ENCODE peak calls at places on chromosomes 16 and 17, in ten cellular contexts. G is RWPE1; B is thoracic aorta; X is HCT116; I is psoas muscle; H is Peyer's patch; S is A549; O is foreskin keratinocyte; Q is astrocyte of the spinal cord; N is CD8-positive, alpha-beta T cell. Y is an unnamed sample.

GRCh38 chr17:46020023-46020735 is 21.1 kb downstream of the STH start:
- DNase-seq in G (no peak), B (no peak), X (no peak), I (no peak), H (peak), S (no peak), O (no peak), Q (no peak), N (peak), Y (peak)

GRCh38 chr17:17303010-17303846 is at the start of gene NT5M:
- DNase-seq in G (peak), B (peak), X (no peak), I (peak), H (peak), S (peak), O (peak), Q (peak), N (peak), Y (peak)

GRCh38 chr16:84905965-84906460 is 86.2 kb downstream of the CRISPLD2 start:
- DNase-seq in G (no peak), B (no peak), X (no peak), I (peak), H (no peak), S (no peak), O (no peak), Q (no peak), N (no peak), Y (no peak)

GRCh38 chr17:28716740-28717577 is 709 bp downstream of the RAB34 start:
- DNase-seq in G (no peak), B (no peak), X (no peak), I (peak), H (no peak), S (peak), O (peak), Q (peak), N (no peak), Y (no peak)

GRCh38 chr16:12311887-12312286 is 335.4 kb downstream of the SNX29 start:
- DNase-seq in G (peak), B (no peak), X (no peak), I (no peak), H (no peak), S (no peak), O (no peak), Q (no peak), N (no peak), Y (no peak)

GRCh38 chr17:1362964-1363363 is 37.1 kb downstream of the YWHAE start:
- DNase-seq in G (no peak), B (no peak), X (no peak), I (no peak), H (peak), S (no peak), O (no peak), Q (no peak), N (no peak), Y (no peak)

GRCh38 chr17:11813278-11813677 is 184.0 kb downstream of the ZNF18 start:
- DNase-seq in G (no peak), B (no peak), X (no peak), I (no peak), H (no peak), S (no peak), O (no peak), Q (no peak), N (no peak), Y (no peak)

GRCh38 chr17:31738067-31738466 is 121.0 kb downstream of the COPRS start:
- DNase-seq in G (no peak), B (no peak), X (no peak), I (no peak), H (no peak), S (peak), O (no peak), Q (no peak), N (no peak), Y (no peak)

GRCh38 chr17:10077561-10078299 is 120.7 kb downstream of the GAS7 start:
- DNase-seq in G (no peak), B (no peak), X (no peak), I (no peak), H (no peak), S (no peak), O (no peak), Q (no peak), N (no peak), Y (no peak)

GRCh38 chr16:72997141-72997542 is 50.8 kb downstream of the ZFHX3 start:
- DNase-seq in G (peak), B (no peak), X (no peak), I (peak), H (no peak), S (no peak), O (peak), Q (no peak), N (no peak), Y (no peak)

GRCh38 chr16:15466886-15467781 is 32.7 kb downstream of the BMERB1 start:
- DNase-seq in G (no peak), B (no peak), X (no peak), I (no peak), H (no peak), S (peak), O (peak), Q (no peak), N (no peak), Y (no peak)

GRCh38 chr16:73023320-73023719 is 24.6 kb downstream of the ZFHX3 start:
- DNase-seq in G (no peak), B (no peak), X (no peak), I (no peak), H (peak), S (no peak), O (no peak), Q (no peak), N (no peak), Y (no peak)

GRCh38 chr16:84795338-84796053 is 24.3 kb upstream of the CRISPLD2 start:
- DNase-seq in G (peak), B (peak), X (no peak), I (peak), H (peak), S (no peak), O (no peak), Q (peak), N (no peak), Y (no peak)

GRCh38 chr16:70512456-70512855 is 10.9 kb downstream of the COG4 start:
- DNase-seq in G (peak), B (no peak), X (no peak), I (peak), H (peak), S (peak), O (peak), Q (no peak), N (no peak), Y (no peak)

GRCh38 chr16:51523400-51523799 is 372.3 kb upstream of the SALL1 start:
- DNase-seq in G (no peak), B (no peak), X (no peak), I (no peak), H (no peak), S (peak), O (no peak), Q (peak), N (no peak), Y (no peak)

GRCh38 chr17:62164712-62165377 is 99.8 kb upstream of the MED13 start:
- DNase-seq in G (no peak), B (no peak), X (no peak), I (no peak), H (no peak), S (no peak), O (no peak), Q (peak), N (no peak), Y (no peak)

GRCh38 chr16:49000594-49000993 is 281.0 kb downstream of the CBLN1 start:
- DNase-seq in G (peak), B (no peak), X (peak), I (no peak), H (no peak), S (no peak), O (no peak), Q (no peak), N (no peak), Y (no peak)

GRCh38 chr17:40218740-40219072 is 398 bp upstream of the WIPF2 start:
- DNase-seq in G (peak), B (peak), X (peak), I (peak), H (peak), S (peak), O (peak), Q (peak), N (peak), Y (peak)

GRCh38 chr16:53673189-53673588 is 30.5 kb downstream of the RPGRIP1L start:
- DNase-seq in G (no peak), B (no peak), X (no peak), I (no peak), H (no peak), S (no peak), O (no peak), Q (no peak), N (no peak), Y (no peak)

GRCh38 chr17:75036643-75037268 is 10.0 kb downstream of the ATP5PD start:
- DNase-seq in G (peak), B (peak), X (peak), I (peak), H (peak), S (peak), O (peak), Q (peak), N (peak), Y (peak)

GRCh38 chr16:75305364-75306101 is 54.1 kb upstream of the BCAR1 start:
- DNase-seq in G (peak), B (peak), X (peak), I (peak), H (peak), S (peak), O (peak), Q (peak), N (peak), Y (peak)

GRCh38 chr17:2610195-2610594 is 16.7 kb downstream of the PAFAH1B1 start:
- DNase-seq in G (no peak), B (no peak), X (no peak), I (no peak), H (no peak), S (no peak), O (no peak), Q (no peak), N (no peak), Y (no peak)

GRCh38 chr16:49620158-49620867 is 235.6 kb downstream of the ZNF423 start:
- DNase-seq in G (peak), B (peak), X (peak), I (peak), H (peak), S (peak), O (no peak), Q (peak), N (no peak), Y (no peak)

GRCh38 chr16:67987460-67988160 is 7.3 kb upstream of the DPEP3 start:
- DNase-seq in G (no peak), B (no peak), X (no peak), I (peak), H (no peak), S (no peak), O (peak), Q (no peak), N (no peak), Y (no peak)

GRCh38 chr17:56792267-56792666 is 41.5 kb downstream of the C17orf67 start:
- DNase-seq in G (no peak), B (no peak), X (no peak), I (no peak), H (no peak), S (no peak), O (no peak), Q (no peak), N (no peak), Y (no peak)

GRCh38 chr17:81514735-81515529 is 2.3 kb upstream of the ACTG1 start:
- DNase-seq in G (peak), B (no peak), X (peak), I (peak), H (peak), S (peak), O (peak), Q (peak), N (peak), Y (peak)

GRCh38 chr17:35906559-35907265 is 23.9 kb downstream of the RDM1 start:
- DNase-seq in G (no peak), B (no peak), X (no peak), I (no peak), H (no peak), S (no peak), O (no peak), Q (no peak), N (no peak), Y (no peak)

GRCh38 chr17:54678158-54678557 is 222.5 kb upstream of the TOM1L1 start:
- DNase-seq in G (no peak), B (no peak), X (no peak), I (no peak), H (no peak), S (no peak), O (no peak), Q (no peak), N (no peak), Y (no peak)

GRCh38 chr16:80852261-80852872 is 48.0 kb upstream of the CDYL2 start:
- DNase-seq in G (peak), B (no peak), X (peak), I (no peak), H (peak), S (peak), O (peak), Q (peak), N (no peak), Y (no peak)

GRCh38 chr17:58335779-58336455 is 7.3 kb upstream of the TSPOAP1 start:
- DNase-seq in G (no peak), B (no peak), X (no peak), I (no peak), H (peak), S (no peak), O (no peak), Q (no peak), N (peak), Y (peak)

GRCh38 chr17:15498107-15498506 is 30.7 kb upstream of the CDRT4 start:
- DNase-seq in G (no peak), B (no peak), X (no peak), I (no peak), H (no peak), S (peak), O (no peak), Q (no peak), N (no peak), Y (no peak)

DNA sequence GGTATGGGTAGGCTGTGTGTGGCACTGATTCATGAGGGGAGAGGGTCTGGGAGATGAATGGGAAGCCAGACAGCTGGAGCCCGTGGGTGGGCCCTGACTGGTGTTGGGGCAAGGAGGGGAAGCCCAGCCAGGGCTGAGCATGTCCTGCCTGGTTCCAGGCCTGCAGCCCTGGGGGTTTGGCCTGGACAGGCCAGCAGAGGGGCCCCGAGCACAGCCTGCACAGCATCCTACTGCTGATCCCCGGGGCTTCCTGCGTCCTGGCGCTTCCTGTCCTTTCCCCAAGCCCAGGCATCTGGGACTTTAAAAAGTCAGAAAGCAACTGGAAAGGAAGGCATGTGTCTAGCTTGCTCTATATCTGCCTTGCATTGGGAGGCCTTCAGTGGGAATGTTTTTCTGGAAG is 4.6 kb upstream of the MVD start:
- DNase-seq in G (no peak), B (no peak), X (no peak), I (no peak), H (no peak), S (no peak), O (no peak), Q (no peak), N (peak), Y (no peak)
- TF ChIP-seq CTCF in G (no peak), B (no peak), X (no peak), I (no peak), H (no peak), S (no peak), O (no peak), Q (no peak), N (no peak), Y (no peak)

GRCh38 chr16:47581114-47581513 is 120.0 kb downstream of the PHKB start:
- DNase-seq in G (no peak), B (no peak), X (no peak), I (no peak), H (no peak), S (peak), O (no peak), Q (no peak), N (no peak), Y (no peak)
- TF ChIP-seq CTCF in G (no peak), B (no peak), X (peak), I (no peak), H (no peak), S (no peak), O (peak), Q (no peak), N (no peak), Y (no peak)

DNA sequence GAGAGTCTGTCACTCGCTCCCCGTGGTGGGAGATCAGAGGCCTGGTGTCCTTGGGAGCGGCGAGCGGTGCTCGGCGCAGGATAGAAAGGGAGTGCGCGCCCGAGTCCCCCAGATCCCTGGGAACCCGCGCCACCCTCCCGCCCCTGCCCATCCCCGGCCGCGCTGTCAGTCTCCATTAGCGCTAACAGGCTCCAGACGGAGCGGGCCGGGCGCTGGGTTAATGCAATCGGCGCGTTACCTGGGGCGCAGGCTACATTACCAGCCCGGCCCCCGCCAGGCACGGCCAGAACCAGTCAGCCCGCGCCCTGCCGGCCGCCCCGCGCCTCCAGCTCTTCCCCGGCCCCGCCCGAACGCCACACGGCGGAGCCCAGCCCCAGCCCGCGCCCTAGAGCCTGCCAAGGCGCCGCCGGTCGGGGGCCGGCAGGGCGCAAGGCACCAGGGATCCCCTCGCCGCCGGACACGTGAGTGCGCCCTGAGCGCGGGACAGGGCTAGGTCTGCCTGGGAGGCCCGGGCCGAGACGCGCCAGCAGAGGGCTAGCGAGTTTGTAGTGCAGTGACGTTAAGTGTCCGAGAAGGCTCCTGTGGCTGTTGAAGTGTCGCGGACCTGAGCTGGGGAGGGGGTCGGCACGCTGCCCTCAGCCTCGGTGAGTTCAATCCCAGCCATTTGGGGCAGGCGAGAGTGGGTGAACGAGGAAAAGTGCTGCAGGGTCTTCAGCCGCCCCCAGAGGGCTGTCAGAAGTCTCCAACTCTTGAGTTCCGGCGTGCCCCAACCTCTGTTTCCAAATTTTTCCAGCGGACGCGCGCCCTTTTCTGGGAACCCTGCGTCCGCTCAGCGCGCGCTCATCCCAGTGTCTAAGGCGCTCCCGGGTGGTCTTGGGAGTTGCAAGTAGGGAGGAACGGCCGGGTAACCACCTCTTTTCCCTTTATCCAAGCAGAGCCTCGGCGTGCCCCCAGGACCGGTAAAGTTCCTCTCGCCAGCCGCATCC is at the start of gene SLC6A2:
- DNase-seq in G (peak), B (no peak), X (no peak), I (peak), H (peak), S (peak), O (peak), Q (no peak), N (no peak), Y (no peak)
- TF ChIP-seq CTCF in G (no peak), B (no peak), X (no peak), I (no peak), H (no peak), S (no peak), O (peak), Q (no peak), N (no peak), Y (no peak)

GRCh38 chr17:6702567-6703215 is 10.5 kb downstream of the SLC13A5 start:
- DNase-seq in G (no peak), B (no peak), X (no peak), I (no peak), H (no peak), S (no peak), O (no peak), Q (no peak), N (no peak), Y (no peak)

GRCh38 chr17:6699997-6700947 is 12.9 kb downstream of the SLC13A5 start:
- DNase-seq in G (no peak), B (no peak), X (no peak), I (no peak), H (no peak), S (no peak), O (no peak), Q (no peak), N (no peak), Y (no peak)

GRCh38 chr17:6703751-6704150 is 9.4 kb downstream of the SLC13A5 start:
- DNase-seq in G (no peak), B (no peak), X (no peak), I (no peak), H (no peak), S (no peak), O (no peak), Q (no peak), N (no peak), Y (no peak)

GRCh38 chr17:6700948-6701307 is 12.2 kb downstream of the SLC13A5 start:
- DNase-seq in G (no peak), B (no peak), X (no peak), I (no peak), H (no peak), S (no peak), O (no peak), Q (no peak), N (no peak), Y (no peak)

GRCh38 chr17:6701719-6702118 is 11.4 kb downstream of the SLC13A5 start:
- DNase-seq in G (no peak), B (no peak), X (peak), I (no peak), H (no peak), S (peak), O (peak), Q (no peak), N (no peak), Y (peak)
- TF ChIP-seq CTCF in G (no peak), B (no peak), X (peak), I (no peak), H (no peak), S (peak), O (peak), Q (peak), N (peak), Y (peak)

DNA sequence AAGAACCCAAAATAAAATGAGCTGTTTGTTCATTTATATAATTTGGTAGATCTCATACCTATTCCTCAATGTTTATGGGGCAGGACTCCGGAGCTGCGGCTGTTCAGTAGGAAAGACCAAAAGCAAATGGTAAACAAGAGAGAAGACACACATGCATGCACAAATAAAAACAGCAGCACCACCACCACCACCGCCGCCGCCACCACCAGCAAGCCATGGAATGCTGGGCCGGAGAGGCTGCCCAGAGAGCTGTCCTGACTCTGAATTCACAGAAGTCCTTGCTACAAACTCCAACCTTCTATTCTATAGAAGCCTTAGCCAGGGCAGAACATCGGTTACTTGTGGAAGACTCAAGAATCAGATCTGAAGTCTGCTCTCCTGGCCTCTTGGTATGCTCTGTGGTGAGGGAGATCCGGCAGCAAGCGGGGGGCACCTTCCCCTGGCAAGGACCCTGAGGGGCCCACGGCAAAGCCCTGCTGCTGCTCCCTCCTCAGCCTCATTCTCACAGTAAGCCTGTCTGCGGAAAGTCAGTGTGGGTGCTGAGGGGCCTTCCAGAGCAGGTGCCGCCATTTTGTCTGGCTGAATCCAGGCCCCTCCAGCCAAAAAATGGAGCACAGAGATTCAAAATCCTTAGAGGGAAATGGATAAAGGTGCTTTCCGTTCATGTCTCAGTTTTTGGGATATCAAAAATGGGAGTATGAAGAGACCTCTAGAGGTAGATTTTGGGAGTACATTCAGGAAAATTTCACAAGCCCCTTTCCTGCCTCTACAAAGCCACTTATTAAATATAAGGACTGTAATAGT is 6.4 kb upstream of the FOXJ1 start:
- DNase-seq in G (peak), B (no peak), X (peak), I (no peak), H (peak), S (no peak), O (peak), Q (peak), N (no peak), Y (no peak)
- TF ChIP-seq CTCF in G (peak), B (peak), X (peak), I (peak), H (peak), S (peak), O (peak), Q (peak), N (no peak), Y (no peak)

GRCh38 chr17:64471440-64471839 is 22.5 kb downstream of the MILR1 start:
- DNase-seq in G (no peak), B (no peak), X (no peak), I (no peak), H (no peak), S (no peak), O (no peak), Q (no peak), N (no peak), Y (no peak)

GRCh38 chr17:64470676-64471075 is 21.8 kb downstream of the MILR1 start:
- DNase-seq in G (no peak), B (no peak), X (no peak), I (no peak), H (no peak), S (no peak), O (no peak), Q (no peak), N (no peak), Y (no peak)

GRCh38 chr17:64477849-64478248 is 19.0 kb downstream of the POLG2 start:
- DNase-seq in G (no peak), B (no peak), X (no peak), I (no peak), H (no peak), S (no peak), O (no peak), Q (no peak), N (no peak), Y (no peak)

GRCh38 chr17:64472564-64472963 is 23.6 kb downstream of the MILR1 start:
- DNase-seq in G (no peak), B (no peak), X (no peak), I (no peak), H (no peak), S (no peak), O (no peak), Q (no peak), N (no peak), Y (no peak)
- TF ChIP-seq CTCF in G (no peak), B (no peak), X (no peak), I (no peak), H (no peak), S (no peak), O (no peak), Q (no peak), N (no peak), Y (no peak)